ENCODE peak calls at places on chromosome 5, in five cellular contexts. M is glutamatergic neuron, Z is OCI-LY7, Q is HuH-7, P is H4. K is an unnamed sample.
A peak's percentile ranks its signal among the peaks of the same experiment; 100 is the strongest.

GRCh38 chr5:158451203-158451982 is 592.4 kb upstream of the CLINT1 start:
- DNase-seq in M (no peak), Z (no peak), Q (no peak), P (no peak), K (peak; percentile 59)

GRCh38 chr5:102857090-102857818 is 102.1 kb downstream of the PAM start:
- DNase-seq in M (no peak), Z (no peak), Q (no peak), P (no peak), K (no peak)

GRCh38 chr5:105263522-105263921 is 1700.9 kb upstream of the NUDT12 start:
- DNase-seq in M (no peak), Z (no peak), Q (no peak), P (no peak), K (no peak)

GRCh38 chr5:1551426-1551825 is 27.7 kb upstream of the LPCAT1 start:
- DNase-seq in M (no peak), Z (no peak), Q (no peak), P (no peak), K (peak; percentile 8)

GRCh38 chr5:171122372-171122771 is 186.7 kb upstream of the TLX3 start:
- DNase-seq in M (no peak), Z (no peak), Q (no peak), P (no peak), K (no peak)

GRCh38 chr5:142571921-142572320 is 114.0 kb downstream of the FGF1 start:
- DNase-seq in M (no peak), Z (no peak), Q (no peak), P (no peak), K (no peak)

GRCh38 chr5:27472000-27472763 is 433.8 kb upstream of the CDH9 start:
- DNase-seq in M (peak; percentile 92), Z (no peak), Q (no peak), P (peak; percentile 91), K (peak; percentile 30)

GRCh38 chr5:161278739-161279660 is 267.5 kb downstream of the GABRB2 start:
- DNase-seq in M (no peak), Z (no peak), Q (no peak), P (no peak), K (no peak)

GRCh38 chr5:115461093-115461492 is 83.5 kb downstream of the FEM1C start:
- DNase-seq in M (no peak), Z (no peak), Q (no peak), P (no peak), K (no peak)

GRCh38 chr5:137440800-137441199 is 58.3 kb downstream of the SPOCK1 start:
- DNase-seq in M (no peak), Z (no peak), Q (no peak), P (no peak), K (no peak)

GRCh38 chr5:58972301-58972700 is 389.4 kb downstream of the RAB3C start:
- DNase-seq in M (no peak), Z (no peak), Q (no peak), P (no peak), K (no peak)

GRCh38 chr5:66849803-66850202 is 253.6 kb downstream of the MAST4 start:
- DNase-seq in M (no peak), Z (no peak), Q (no peak), P (peak; percentile 20), K (no peak)

GRCh38 chr5:44814761-44815160 is 6.0 kb downstream of the MRPS30 start:
- DNase-seq in M (no peak), Z (no peak), Q (no peak), P (no peak), K (no peak)

GRCh38 chr5:132029609-132030008 is 18.2 kb upstream of the ACSL6 start:
- DNase-seq in M (no peak), Z (no peak), Q (no peak), P (no peak), K (no peak)